ENCODE peak calls at places on chromosomes 5 and 9, in eight cellular contexts. One of them, this sample, is unnamed.

GRCh38 chr5:180067986-180068385 is 3.6 kb downstream of the RNF130 start:
- DNase-seq in right cardiac atrium: no peak
- DNase-seq in natural killer cell: no peak
- DNase-seq in T-helper 1 cell: no peak
- DNase-seq in sciatic nerve: no peak
- DNase-seq in B cell: no peak
- DNase-seq in right lobe of liver: no peak
- DNase-seq in iPS-NIHi11: no peak
- DNase-seq in this sample: no peak

GRCh38 chr5:40904205-40904993 is 4.9 kb upstream of the C7 start:
- DNase-seq in right cardiac atrium: peak
- DNase-seq in natural killer cell: no peak
- DNase-seq in T-helper 1 cell: no peak
- DNase-seq in sciatic nerve: peak
- DNase-seq in B cell: peak
- DNase-seq in right lobe of liver: peak
- DNase-seq in iPS-NIHi11: peak
- DNase-seq in this sample: no peak

GRCh38 chr9:21919377-21920362 is 74.5 kb downstream of the CDKN2A start:
- DNase-seq in right cardiac atrium: no peak
- DNase-seq in natural killer cell: no peak
- DNase-seq in T-helper 1 cell: no peak
- DNase-seq in sciatic nerve: no peak
- DNase-seq in B cell: peak
- DNase-seq in right lobe of liver: no peak
- DNase-seq in iPS-NIHi11: no peak
- DNase-seq in this sample: peak

GRCh38 chr5:31661257-31661656 is 22.3 kb downstream of the PDZD2 start:
- DNase-seq in right cardiac atrium: no peak
- DNase-seq in natural killer cell: no peak
- DNase-seq in T-helper 1 cell: no peak
- DNase-seq in sciatic nerve: no peak
- DNase-seq in B cell: no peak
- DNase-seq in right lobe of liver: no peak
- DNase-seq in iPS-NIHi11: no peak
- DNase-seq in this sample: no peak

GRCh38 chr5:52864884-52865283 is 77.2 kb downstream of the ITGA1 start:
- DNase-seq in right cardiac atrium: no peak
- DNase-seq in natural killer cell: no peak
- DNase-seq in T-helper 1 cell: no peak
- DNase-seq in sciatic nerve: no peak
- DNase-seq in B cell: no peak
- DNase-seq in right lobe of liver: no peak
- DNase-seq in iPS-NIHi11: no peak
- DNase-seq in this sample: no peak

GRCh38 chr5:113218200-113218599 is 216.6 kb downstream of the TSSK1B start:
- DNase-seq in right cardiac atrium: peak
- DNase-seq in natural killer cell: no peak
- DNase-seq in T-helper 1 cell: no peak
- DNase-seq in sciatic nerve: no peak
- DNase-seq in B cell: no peak
- DNase-seq in right lobe of liver: peak
- DNase-seq in iPS-NIHi11: no peak
- DNase-seq in this sample: no peak

GRCh38 chr5:137122075-137122474 is 377.1 kb downstream of the SPOCK1 start:
- DNase-seq in right cardiac atrium: no peak
- DNase-seq in natural killer cell: no peak
- DNase-seq in T-helper 1 cell: no peak
- DNase-seq in sciatic nerve: no peak
- DNase-seq in B cell: no peak
- DNase-seq in right lobe of liver: no peak
- DNase-seq in iPS-NIHi11: no peak
- DNase-seq in this sample: no peak

GRCh38 chr9:28774433-28775029 is 1201.2 kb upstream of the C9orf72 start:
- DNase-seq in right cardiac atrium: no peak
- DNase-seq in natural killer cell: no peak
- DNase-seq in T-helper 1 cell: no peak
- DNase-seq in sciatic nerve: no peak
- DNase-seq in B cell: no peak
- DNase-seq in right lobe of liver: no peak
- DNase-seq in iPS-NIHi11: peak
- DNase-seq in this sample: no peak

GRCh38 chr5:73938280-73938937 is 312.4 kb downstream of the ARHGEF28 start:
- DNase-seq in right cardiac atrium: no peak
- DNase-seq in natural killer cell: no peak
- DNase-seq in T-helper 1 cell: no peak
- DNase-seq in sciatic nerve: no peak
- DNase-seq in B cell: no peak
- DNase-seq in right lobe of liver: no peak
- DNase-seq in iPS-NIHi11: no peak
- DNase-seq in this sample: no peak

GRCh38 chr5:170411100-170411499 is 21.9 kb upstream of the KCNMB1 start:
- DNase-seq in right cardiac atrium: no peak
- DNase-seq in natural killer cell: no peak
- DNase-seq in T-helper 1 cell: no peak
- DNase-seq in sciatic nerve: no peak
- DNase-seq in B cell: no peak
- DNase-seq in right lobe of liver: no peak
- DNase-seq in iPS-NIHi11: no peak
- DNase-seq in this sample: peak

GRCh38 chr9:119868694-119869093 is 499.5 kb upstream of the BRINP1 start:
- DNase-seq in right cardiac atrium: no peak
- DNase-seq in natural killer cell: no peak
- DNase-seq in T-helper 1 cell: no peak
- DNase-seq in sciatic nerve: no peak
- DNase-seq in B cell: no peak
- DNase-seq in right lobe of liver: no peak
- DNase-seq in iPS-NIHi11: no peak
- DNase-seq in this sample: no peak

GRCh38 chr5:73751254-73751914 is 125.4 kb downstream of the ARHGEF28 start:
- DNase-seq in right cardiac atrium: no peak
- DNase-seq in natural killer cell: no peak
- DNase-seq in T-helper 1 cell: no peak
- DNase-seq in sciatic nerve: no peak
- DNase-seq in B cell: no peak
- DNase-seq in right lobe of liver: no peak
- DNase-seq in iPS-NIHi11: no peak
- DNase-seq in this sample: no peak

GRCh38 chr9:106482733-106483132 is 380.2 kb upstream of the ZNF462 start:
- DNase-seq in right cardiac atrium: no peak
- DNase-seq in natural killer cell: no peak
- DNase-seq in T-helper 1 cell: no peak
- DNase-seq in sciatic nerve: no peak
- DNase-seq in B cell: no peak
- DNase-seq in right lobe of liver: no peak
- DNase-seq in iPS-NIHi11: no peak
- DNase-seq in this sample: no peak

GRCh38 chr9:134136117-134136996 is 475 bp downstream of the WDR5 start:
- DNase-seq in right cardiac atrium: peak
- DNase-seq in natural killer cell: peak
- DNase-seq in T-helper 1 cell: no peak
- DNase-seq in sciatic nerve: peak
- DNase-seq in B cell: peak
- DNase-seq in right lobe of liver: peak
- DNase-seq in iPS-NIHi11: no peak
- DNase-seq in this sample: no peak

GRCh38 chr9:134331186-134332025 is 5.2 kb downstream of the RXRA start:
- DNase-seq in right cardiac atrium: peak
- DNase-seq in natural killer cell: no peak
- DNase-seq in T-helper 1 cell: no peak
- DNase-seq in sciatic nerve: no peak
- DNase-seq in B cell: no peak
- DNase-seq in right lobe of liver: peak
- DNase-seq in iPS-NIHi11: no peak
- DNase-seq in this sample: no peak

GRCh38 chr9:34185778-34186551 is 7.1 kb downstream of the UBAP1 start:
- DNase-seq in right cardiac atrium: no peak
- DNase-seq in natural killer cell: no peak
- DNase-seq in T-helper 1 cell: no peak
- DNase-seq in sciatic nerve: no peak
- DNase-seq in B cell: peak
- DNase-seq in right lobe of liver: no peak
- DNase-seq in iPS-NIHi11: peak
- DNase-seq in this sample: no peak

GRCh38 chr9:26685857-26686256 is 206.7 kb downstream of the CAAP1 start:
- DNase-seq in right cardiac atrium: no peak
- DNase-seq in natural killer cell: no peak
- DNase-seq in T-helper 1 cell: no peak
- DNase-seq in sciatic nerve: no peak
- DNase-seq in B cell: no peak
- DNase-seq in right lobe of liver: no peak
- DNase-seq in iPS-NIHi11: no peak
- DNase-seq in this sample: no peak

GRCh38 chr5:178990491-178990890 is 4.6 kb downstream of the GRM6 start:
- DNase-seq in right cardiac atrium: no peak
- DNase-seq in natural killer cell: no peak
- DNase-seq in T-helper 1 cell: no peak
- DNase-seq in sciatic nerve: no peak
- DNase-seq in B cell: no peak
- DNase-seq in right lobe of liver: no peak
- DNase-seq in iPS-NIHi11: no peak
- DNase-seq in this sample: no peak

GRCh38 chr5:176533894-176534611 is 3.1 kb downstream of the RNF44 start:
- DNase-seq in right cardiac atrium: peak
- DNase-seq in natural killer cell: peak
- DNase-seq in T-helper 1 cell: no peak
- DNase-seq in sciatic nerve: peak
- DNase-seq in B cell: peak
- DNase-seq in right lobe of liver: peak
- DNase-seq in iPS-NIHi11: peak
- DNase-seq in this sample: peak

GRCh38 chr9:108142504-108143201 is 653.1 kb upstream of the KLF4 start:
- DNase-seq in right cardiac atrium: peak
- DNase-seq in natural killer cell: no peak
- DNase-seq in T-helper 1 cell: no peak
- DNase-seq in sciatic nerve: peak
- DNase-seq in B cell: peak
- DNase-seq in right lobe of liver: peak
- DNase-seq in iPS-NIHi11: peak
- DNase-seq in this sample: no peak

GRCh38 chr5:74954919-74955318 is 88.7 kb upstream of the FAM169A start:
- DNase-seq in right cardiac atrium: no peak
- DNase-seq in natural killer cell: no peak
- DNase-seq in T-helper 1 cell: no peak
- DNase-seq in sciatic nerve: no peak
- DNase-seq in B cell: no peak
- DNase-seq in right lobe of liver: no peak
- DNase-seq in iPS-NIHi11: no peak
- DNase-seq in this sample: no peak

GRCh38 chr9:113589890-113590289 is 126.4 kb downstream of the RGS3 start:
- DNase-seq in right cardiac atrium: no peak
- DNase-seq in natural killer cell: no peak
- DNase-seq in T-helper 1 cell: no peak
- DNase-seq in sciatic nerve: no peak
- DNase-seq in B cell: no peak
- DNase-seq in right lobe of liver: no peak
- DNase-seq in iPS-NIHi11: no peak
- DNase-seq in this sample: no peak

GRCh38 chr9:135976531-135976930 is 15.4 kb upstream of the UBAC1 start:
- DNase-seq in right cardiac atrium: no peak
- DNase-seq in natural killer cell: no peak
- DNase-seq in T-helper 1 cell: no peak
- DNase-seq in sciatic nerve: no peak
- DNase-seq in B cell: no peak
- DNase-seq in right lobe of liver: no peak
- DNase-seq in iPS-NIHi11: no peak
- DNase-seq in this sample: no peak

GRCh38 chr5:167524941-167525485 is 766.4 kb upstream of the WWC1 start:
- DNase-seq in right cardiac atrium: no peak
- DNase-seq in natural killer cell: no peak
- DNase-seq in T-helper 1 cell: no peak
- DNase-seq in sciatic nerve: no peak
- DNase-seq in B cell: no peak
- DNase-seq in right lobe of liver: no peak
- DNase-seq in iPS-NIHi11: no peak
- DNase-seq in this sample: no peak

GRCh38 chr5:522899-523657 is 1.2 kb downstream of the SLC9A3 start:
- DNase-seq in right cardiac atrium: peak
- DNase-seq in natural killer cell: no peak
- DNase-seq in T-helper 1 cell: no peak
- DNase-seq in sciatic nerve: no peak
- DNase-seq in B cell: no peak
- DNase-seq in right lobe of liver: no peak
- DNase-seq in iPS-NIHi11: peak
- DNase-seq in this sample: no peak

GRCh38 chr5:159824188-159825153 is 91.8 kb upstream of the ADRA1B start:
- DNase-seq in right cardiac atrium: no peak
- DNase-seq in natural killer cell: no peak
- DNase-seq in T-helper 1 cell: no peak
- DNase-seq in sciatic nerve: no peak
- DNase-seq in B cell: no peak
- DNase-seq in right lobe of liver: no peak
- DNase-seq in iPS-NIHi11: no peak
- DNase-seq in this sample: no peak

GRCh38 chr9:75889977-75890540 is 414 bp upstream of the PCSK5 start:
- DNase-seq in right cardiac atrium: peak
- DNase-seq in natural killer cell: no peak
- DNase-seq in T-helper 1 cell: no peak
- DNase-seq in sciatic nerve: peak
- DNase-seq in B cell: no peak
- DNase-seq in right lobe of liver: peak
- DNase-seq in iPS-NIHi11: no peak
- DNase-seq in this sample: no peak

This sample was measured in effector memory CD8-positive, alpha-beta T cell.